ENCODE peak calls at places on chromosome 1, in seven cellular contexts. W is HCT116, K is IMR-90, Y is H9, S is mesendoderm, Q is neural progenitor cell, J is PC-3. L is an unnamed sample.

GRCh38 chr1:18132707-18133066 is 25.1 kb downstream of the IGSF21 start:
- DNase-seq in Q (peak; percentile 39), J (no peak), W (no peak), K (no peak), S (no peak), Y (no peak), L (no peak)

GRCh38 chr1:37599940-37600339 is 4.2 kb upstream of the GNL2 start:
- DNase-seq in J (no peak), Y (no peak), K (no peak), Q (no peak), W (no peak), S (no peak), L (no peak)

GRCh38 chr1:113255038-113255727 is 135.1 kb upstream of the MAGI3 start:
- DNase-seq in Q (peak; percentile 46), J (peak; percentile 44), W (no peak), K (no peak), Y (no peak), S (no peak), L (no peak)

GRCh38 chr1:8910914-8911313 is 32.4 kb upstream of the ENO1 start:
- DNase-seq in Y (no peak), J (no peak), S (no peak), K (peak; percentile 51), W (no peak), Q (no peak), L (no peak)

GRCh38 chr1:160629286-160630210 is 17.3 kb downstream of the SLAMF1 start:
- DNase-seq in K (no peak), S (peak; percentile 39), Y (no peak), W (no peak), J (no peak), Q (no peak), L (no peak)

GRCh38 chr1:24641646-24642151 is 1.4 kb upstream of the SRRM1 start:
- DNase-seq in J (no peak), K (peak; percentile 16), W (no peak), S (peak; percentile 37), Y (peak; percentile 35), Q (peak; percentile 41), L (peak; percentile 45)

GRCh38 chr1:215970406-215970805 is 403.3 kb downstream of the KCTD3 start:
- DNase-seq in K (peak; percentile 59), Q (no peak), W (no peak), S (peak; percentile 86), Y (no peak), J (no peak), L (no peak)

GRCh38 chr1:201180901-201181300 is 9.7 kb upstream of the IGFN1 start:
- DNase-seq in W (no peak), S (no peak), J (no peak), Y (no peak), K (no peak), Q (no peak), L (no peak)

GRCh38 chr1:44721521-44722361 is 9.2 kb downstream of the RNU5D-1 start:
- DNase-seq in S (peak; percentile 97), Y (peak; percentile 90), J (peak; percentile 86), W (peak; percentile 99), K (peak; percentile 91), Q (no peak), L (no peak)

GRCh38 chr1:86207323-86207722 is 50.8 kb upstream of the COL24A1 start:
- DNase-seq in S (no peak), Y (no peak), J (peak; percentile 72), Q (peak; percentile 18), K (peak; percentile 90), W (no peak), L (no peak)

GRCh38 chr1:235286667-235287066 is 41.3 kb downstream of the ARID4B start:
- DNase-seq in S (no peak), K (peak; percentile 20), W (no peak), J (no peak), Q (no peak), Y (no peak), L (no peak)
- H3K27ac ChIP-seq in S (no peak overlapping the region), K (no peak overlapping the region), W (no peak overlapping the region), J (no peak overlapping the region), Q (no peak overlapping the region), Y (no peak overlapping the region), L (no peak overlapping the region)

GRCh38 chr1:206037521-206037920 is 13.8 kb upstream of the CTSE start:
- DNase-seq in J (no peak), Q (peak; percentile 26), K (no peak), W (no peak), Y (no peak), S (no peak), L (no peak)
- H3K9ac ChIP-seq in J (no peak overlapping the region), Q (no peak overlapping the region), K (no peak overlapping the region), W (no peak overlapping the region), Y (no peak overlapping the region), S (no peak overlapping the region), L (no peak overlapping the region)

GRCh38 chr1:155051777-155052398 is 772 bp downstream of the ADAM15 start:
- DNase-seq in W (no peak), Y (no peak), K (peak; percentile 13), J (peak; percentile 77), Q (peak; percentile 54), S (no peak), L (peak; percentile 77)
- H3K27ac ChIP-seq in W (peak overlapping the region; percentile 93), Y (no peak overlapping the region), K (no peak overlapping the region), J (peak overlapping the region; percentile 67), Q (no peak overlapping the region), S (no peak overlapping the region), L (peak overlapping the region; percentile 99)

DNA sequence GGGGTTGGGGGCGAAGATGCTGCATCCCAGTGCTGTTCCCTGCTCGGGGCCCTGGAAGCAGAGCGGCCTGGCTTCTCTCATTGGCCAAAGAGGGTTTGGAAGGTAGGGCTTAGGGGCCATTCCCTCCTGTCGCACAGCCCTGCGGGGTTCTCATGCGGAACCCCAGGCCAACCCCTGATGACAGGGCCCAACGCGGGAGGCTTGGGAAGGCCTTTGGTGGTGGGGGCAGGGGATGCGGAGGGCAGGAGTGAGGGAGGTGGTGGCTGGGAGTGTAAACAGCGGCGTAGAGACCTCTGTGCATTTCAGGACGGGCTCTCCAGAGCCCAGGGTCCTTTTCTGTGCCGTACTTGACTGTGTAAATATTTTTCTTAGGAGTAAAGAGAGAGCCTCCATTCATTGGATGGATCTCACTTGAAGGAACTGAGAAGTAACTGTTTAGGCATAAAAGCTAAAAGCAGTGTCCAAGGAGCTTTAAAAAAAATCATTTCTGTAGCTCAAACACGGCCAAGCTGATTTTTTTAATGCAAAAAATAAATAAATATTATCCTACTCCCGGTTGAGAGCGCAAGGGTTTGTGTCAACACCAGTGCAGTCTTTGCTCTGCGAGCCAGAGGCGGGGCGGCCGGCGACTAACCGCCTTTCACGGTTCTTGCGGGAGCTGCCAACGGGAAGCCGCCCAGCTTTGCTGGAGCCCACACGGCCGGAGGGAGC is 169.1 kb downstream of the PRDM16 start:
- DNase-seq in W (no peak), J (no peak), Y (no peak), K (no peak), Q (no peak), S (no peak), L (no peak)
- H3K9ac ChIP-seq in W (no peak overlapping the region), J (no peak overlapping the region), Y (no peak overlapping the region), K (no peak overlapping the region), Q (no peak overlapping the region), S (no peak overlapping the region), L (no peak overlapping the region)